ENCODE peak calls at places on chromosome 18, in eight cellular contexts. G is naive thymus-derived CD4-positive, alpha-beta T cell; U is GM04503; C is ACHN; N is KBM-7; Z is iris pigment epithelial cell; V is stimulated activated CD4-positive, alpha-beta T cell treated with anti-CD3 and anti-CD28 coated beads, Interleukin-1b, Interleukin-23, amount 100 ng/mL, for 24 hours; F is ELF-1. Q is an unnamed sample.

GRCh38 chr18:70132999-70133398 is 72.5 kb downstream of the RTTN start:
- DNase-seq in N (no peak), C (no peak), V (no peak), F (no peak), Z (peak; percentile 97), G (no peak), U (peak; percentile 93), Q (peak; percentile 53)

GRCh38 chr18:53254265-53254664 is 914.3 kb downstream of the DCC start:
- DNase-seq in C (no peak), G (no peak), F (no peak), N (no peak), V (no peak), Z (no peak), U (no peak), Q (no peak)

GRCh38 chr18:23149570-23149969 is 14.3 kb downstream of the CABLES1 start:
- DNase-seq in G (no peak), Z (no peak), C (no peak), N (no peak), U (no peak), F (no peak), V (no peak), Q (no peak)

GRCh38 chr18:51425475-51425874 is 228.0 kb upstream of the MEX3C start:
- DNase-seq in Z (no peak), N (no peak), C (no peak), U (no peak), V (no peak), G (no peak), F (no peak), Q (no peak)

GRCh38 chr18:60069145-60069544 is 169.3 kb downstream of the PMAIP1 start:
- DNase-seq in G (no peak), U (no peak), F (no peak), C (no peak), Z (no peak), N (no peak), V (no peak), Q (no peak)

GRCh38 chr18:80023173-80023572 is 11.1 kb upstream of the RBFA start:
- DNase-seq in U (no peak), G (no peak), C (peak; percentile 8), F (peak; percentile 30), V (no peak), N (peak; percentile 55), Z (no peak), Q (no peak)

GRCh38 chr18:58942486-58942885 is 77.8 kb downstream of the ZNF532 start:
- DNase-seq in U (no peak), G (no peak), C (no peak), V (no peak), N (no peak), Z (peak; percentile 61), F (no peak), Q (no peak)

GRCh38 chr18:38718365-38718901 is 1152.8 kb upstream of the CELF4 start:
- DNase-seq in C (no peak), N (no peak), G (no peak), V (no peak), F (no peak), U (no peak), Z (no peak), Q (no peak)

GRCh38 chr18:12346240-12346565 is 30.8 kb downstream of the AFG3L2 start:
- DNase-seq in F (no peak), C (no peak), Z (no peak), G (no peak), U (no peak), N (no peak), V (no peak), Q (no peak)

GRCh38 chr18:44786697-44787096 is 106.0 kb downstream of the SETBP1 start:
- DNase-seq in F (no peak), U (no peak), G (no peak), Z (no peak), N (no peak), V (no peak), C (no peak), Q (no peak)

GRCh38 chr18:76977681-76978234 is 154.8 kb downstream of the MBP start:
- DNase-seq in F (no peak), G (no peak), C (no peak), U (no peak), V (no peak), Z (no peak), N (no peak), Q (no peak)

GRCh38 chr18:8976606-8977005 is 125.9 kb upstream of the NDUFV2 start:
- DNase-seq in Z (no peak), N (no peak), F (no peak), G (no peak), U (no peak), V (no peak), C (no peak), Q (no peak)

GRCh38 chr18:56067216-56067611 is 479.2 kb upstream of the TCF4 start:
- DNase-seq in N (no peak), F (no peak), U (peak; percentile 58), C (no peak), G (no peak), Z (no peak), V (no peak), Q (no peak)

GRCh38 chr18:24656044-24656443 is 195.6 kb downstream of the HRH4 start:
- DNase-seq in N (peak; percentile 40), Z (no peak), V (no peak), U (no peak), F (no peak), G (no peak), C (no peak), Q (no peak)

GRCh38 chr18:79612291-79613108 is 67.1 kb upstream of the CTDP1 start:
- DNase-seq in G (no peak), C (no peak), N (no peak), F (no peak), V (no peak), Z (no peak), U (no peak), Q (no peak)

GRCh38 chr18:46019956-46020355 is 52.1 kb downstream of the PSTPIP2 start:
- DNase-seq in F (no peak), G (no peak), Z (no peak), N (no peak), V (no peak), C (no peak), U (peak; percentile 14), Q (no peak)

GRCh38 chr18:65287642-65288041 is 463.2 kb upstream of the CDH7 start:
- DNase-seq in U (no peak), C (no peak), F (no peak), G (no peak), Z (no peak), V (no peak), N (no peak), Q (no peak)

GRCh38 chr18:32772580-32773186 is at the start of gene KLHL14:
- DNase-seq in U (no peak), V (no peak), G (no peak), C (peak; percentile 61), Z (no peak), F (no peak), N (no peak), Q (no peak)

GRCh38 chr18:51897884-51898283 is 442.1 kb upstream of the DCC start:
- DNase-seq in U (no peak), N (no peak), Z (no peak), F (no peak), V (no peak), C (no peak), G (no peak), Q (no peak)

GRCh38 chr18:44679912-44680270 is 797 bp upstream of the SETBP1 start:
- DNase-seq in V (peak; percentile 20), F (no peak), G (no peak), N (peak; percentile 9), U (no peak), Z (peak; percentile 31), C (peak; percentile 29), Q (no peak)

GRCh38 chr18:47882641-47883040 is 47.8 kb downstream of the SMAD2 start:
- DNase-seq in N (no peak), F (no peak), G (no peak), U (no peak), Z (peak; percentile 79), C (no peak), V (no peak), Q (no peak)

GRCh38 chr18:36360256-36360909 is 62.9 kb downstream of the FHOD3 start:
- DNase-seq in F (no peak), G (no peak), N (no peak), V (no peak), U (no peak), C (no peak), Z (no peak), Q (no peak)

GRCh38 chr18:72613589-72613988 is 69.4 kb upstream of the CBLN2 start:
- DNase-seq in N (no peak), U (no peak), F (no peak), G (no peak), V (no peak), C (no peak), Z (no peak), Q (no peak)